ENCODE peak calls at places on chromosomes 6 and 20, in four cellular contexts. X is heart right ventricle; O is kidney; R is effector memory CD4-positive, alpha-beta T cell. K is an unnamed sample.

GRCh38 chr6:22596011-22596410 is 26.6 kb downstream of the HDGFL1 start:
- DNase-seq in R (no peak), X (no peak), O (no peak), K (no peak)

GRCh38 chr6:106476326-106477105 is 116.0 kb downstream of the CRYBG1 start:
- DNase-seq in X (no peak), R (no peak), O (no peak), K (no peak)

GRCh38 chr6:9657994-9658393 is 756.9 kb downstream of the TFAP2A start:
- DNase-seq in X (no peak), O (no peak), R (no peak), K (no peak)

GRCh38 chr20:32509639-32510066 is 75.5 kb downstream of the NOL4L start:
- DNase-seq in O (peak; percentile 24), R (peak; percentile 53), X (no peak), K (no peak)

GRCh38 chr20:1637226-1637625 is 17.4 kb upstream of the SIRPB1 start:
- DNase-seq in R (no peak), X (no peak), O (no peak), K (no peak)

GRCh38 chr20:831251-831650 is 2.3 kb upstream of the FAM110A start:
- DNase-seq in X (no peak), R (no peak), O (no peak), K (no peak)

GRCh38 chr6:28695671-28696537 is 170.2 kb downstream of the GPX5 start:
- DNase-seq in X (no peak), O (no peak), R (no peak), K (no peak)

GRCh38 chr6:26457796-26458688 is at the start of gene BTN2A1:
- DNase-seq in R (peak; percentile 51), O (peak; percentile 87), X (peak; percentile 90), K (peak; percentile 95)

GRCh38 chr6:3575166-3575565 is 118.3 kb upstream of the SLC22A23 start:
- DNase-seq in O (no peak), R (no peak), X (no peak), K (no peak)

GRCh38 chr6:156963712-156964700 is 186.8 kb downstream of the ARID1B start:
- DNase-seq in R (no peak), O (no peak), X (no peak), K (no peak)

GRCh38 chr6:168186438-168186837 is 107.4 kb upstream of the FRMD1 start:
- DNase-seq in O (no peak), X (no peak), R (no peak), K (no peak)

GRCh38 chr6:106444777-106445507 is 84.4 kb downstream of the CRYBG1 start:
- DNase-seq in X (peak; percentile 22), O (no peak), R (no peak), K (no peak)

GRCh38 chr6:89372506-89372901 is 20.0 kb upstream of the UBE2J1 start:
- DNase-seq in X (no peak), O (no peak), R (no peak), K (no peak)

GRCh38 chr6:45532626-45533258 is 155.0 kb upstream of the SUPT3H start:
- DNase-seq in O (no peak), R (no peak), X (no peak), K (no peak)

GRCh38 chr6:140921366-140922226 is 1211.1 kb upstream of the GJE1 start:
- DNase-seq in R (no peak), O (no peak), X (peak; percentile 22), K (no peak)

GRCh38 chr6:167714166-167714565 is 112.5 kb upstream of the AFDN start:
- DNase-seq in O (no peak), R (no peak), X (no peak), K (no peak)

GRCh38 chr6:98382246-98382645 is 452.1 kb upstream of the POU3F2 start:
- DNase-seq in R (no peak), O (no peak), X (no peak), K (no peak)

GRCh38 chr6:105431226-105431625 is 28.3 kb upstream of the PREP start:
- DNase-seq in R (no peak), X (peak; percentile 16), O (no peak), K (no peak)

GRCh38 chr6:88843040-88843439 is 120.4 kb downstream of the RNGTT start:
- DNase-seq in R (no peak), X (no peak), O (no peak), K (no peak)

GRCh38 chr6:142934599-142934998 is 10.4 kb downstream of the HIVEP2 start:
- DNase-seq in R (no peak), X (no peak), O (no peak), K (no peak)

GRCh38 chr20:5145365-5146301 is 18.8 kb downstream of the CDS2 start:
- DNase-seq in O (no peak), R (no peak), X (no peak), K (no peak)

GRCh38 chr6:108592371-108593337 is 31.9 kb downstream of the FOXO3 start:
- DNase-seq in R (peak; percentile 41), X (no peak), O (no peak), K (peak; percentile 82)

GRCh38 chr6:18324708-18325047 is 60.3 kb upstream of the DEK start:
- DNase-seq in X (no peak), R (no peak), O (no peak), K (no peak)

GRCh38 chr6:33213166-33213988 is 5.1 kb downstream of the RING1 start:
- DNase-seq in X (no peak), R (no peak), O (peak; percentile 80), K (peak; percentile 79)

GRCh38 chr6:109240370-109241084 is 141.7 kb downstream of the CD164 start:
- DNase-seq in R (no peak), O (no peak), X (peak; percentile 5), K (no peak)

GRCh38 chr6:165694296-165694695 is 31.3 kb upstream of the PDE10A start:
- DNase-seq in R (no peak), O (no peak), X (no peak), K (no peak)

GRCh38 chr20:57629976-57630525 is 9.8 kb upstream of the ZBP1 start:
- DNase-seq in R (no peak), X (peak; percentile 3), O (peak; percentile 52), K (peak; percentile 76)

GRCh38 chr6:131059486-131059885 is 3.6 kb downstream of the EPB41L2 start:
- DNase-seq in X (no peak), O (no peak), R (no peak), K (no peak)

GRCh38 chr6:45835725-45836437 is 179.8 kb downstream of the CLIC5 start:
- DNase-seq in O (no peak), R (no peak), X (no peak), K (no peak)

GRCh38 chr20:50819344-50819743 is 24.5 kb downstream of the BCAS4 start:
- DNase-seq in X (no peak), O (peak; percentile 30), R (no peak), K (no peak)

GRCh38 chr20:20299904-20300303 is 68.0 kb upstream of the INSM1 start:
- DNase-seq in O (no peak), R (no peak), X (no peak), K (no peak)

GRCh38 chr20:3815703-3816315 is 4.5 kb upstream of the AP5S1 start:
- DNase-seq in X (no peak), R (no peak), O (no peak), K (no peak)

GRCh38 chr20:64077876-64078551 is 1.3 kb downstream of the RGS19 start:
- DNase-seq in R (peak; percentile 32), O (no peak), X (no peak), K (peak; percentile 95)

GRCh38 chr20:46070215-46070910 is 19.4 kb downstream of the NCOA5 start:
- DNase-seq in O (no peak), X (no peak), R (no peak), K (no peak)

GRCh38 chr6:56199956-56200355 is 47.4 kb downstream of the COL21A1 start:
- DNase-seq in X (no peak), O (no peak), R (no peak), K (no peak)

DNA sequence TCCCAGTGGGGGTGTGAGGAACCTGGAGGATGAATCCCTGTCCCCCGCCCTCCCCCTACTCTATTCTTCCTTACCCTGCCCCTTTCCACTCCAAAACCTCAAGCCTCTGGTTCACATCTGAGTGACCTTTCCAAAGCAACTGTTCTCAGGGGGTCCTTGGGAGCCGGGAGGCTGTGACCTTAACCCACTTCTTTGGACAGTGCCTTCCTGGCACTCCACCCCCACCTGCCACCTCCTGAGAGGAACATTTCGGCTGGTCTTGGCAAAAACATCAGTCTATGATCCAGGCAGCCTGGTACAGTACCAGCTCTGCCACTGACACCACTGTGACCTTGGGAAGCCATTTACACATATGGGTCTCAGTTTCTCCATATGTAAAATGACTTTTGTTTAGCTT is 121.7 kb downstream of the MRPL14 start:
- DNase-seq in R (no peak), O (no peak), X (no peak), K (no peak)
- H3K4me1 ChIP-seq in R (peaks cover 15% of the 10 kb centered on the region), O (peaks cover 18% of the 10 kb centered on the region), X (peaks cover 8% of the 10 kb centered on the region), K (peaks cover 16% of the 10 kb centered on the region)

GRCh38 chr20:17819395-17820093 is 119.8 kb downstream of the BANF2 start:
- DNase-seq in R (no peak), X (no peak), O (no peak), K (no peak)

GRCh38 chr20:17823382-17824144 is 123.8 kb downstream of the BANF2 start:
- DNase-seq in R (no peak), O (no peak), X (no peak), K (no peak)

GRCh38 chr20:17824676-17825224 is 125.0 kb downstream of the BANF2 start:
- DNase-seq in R (no peak), O (no peak), X (no peak), K (no peak)

GRCh38 chr20:17822540-17823155 is 122.9 kb downstream of the BANF2 start:
- DNase-seq in R (no peak), O (no peak), X (no peak), K (peak; percentile 9)

DNA sequence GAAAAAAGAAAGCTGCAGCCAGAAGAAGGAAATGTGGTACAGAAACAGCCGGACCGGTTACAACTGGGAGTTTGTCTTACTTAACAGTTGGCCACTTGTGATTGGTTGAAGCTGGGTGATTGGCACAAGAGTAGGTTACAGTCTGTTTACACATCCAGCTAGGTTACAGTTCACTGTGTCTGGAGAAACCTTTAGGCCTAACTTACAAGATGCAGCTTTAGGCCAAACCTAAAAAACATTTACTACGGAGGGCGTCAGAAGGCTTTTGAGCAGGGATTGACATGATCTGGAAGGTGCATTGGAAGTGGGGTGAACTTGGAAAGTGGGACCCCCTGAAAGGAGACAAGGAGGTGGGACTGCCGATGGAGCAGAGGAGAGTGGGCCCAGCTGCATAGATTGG is 122.3 kb downstream of the BANF2 start:
- DNase-seq in O (no peak), X (no peak), R (no peak), K (no peak)
- H3K27ac ChIP-seq in O (peak overlapping the region; percentile 26), X (no peak overlapping the region), R (no peak overlapping the region), K (no peak overlapping the region)

DNA sequence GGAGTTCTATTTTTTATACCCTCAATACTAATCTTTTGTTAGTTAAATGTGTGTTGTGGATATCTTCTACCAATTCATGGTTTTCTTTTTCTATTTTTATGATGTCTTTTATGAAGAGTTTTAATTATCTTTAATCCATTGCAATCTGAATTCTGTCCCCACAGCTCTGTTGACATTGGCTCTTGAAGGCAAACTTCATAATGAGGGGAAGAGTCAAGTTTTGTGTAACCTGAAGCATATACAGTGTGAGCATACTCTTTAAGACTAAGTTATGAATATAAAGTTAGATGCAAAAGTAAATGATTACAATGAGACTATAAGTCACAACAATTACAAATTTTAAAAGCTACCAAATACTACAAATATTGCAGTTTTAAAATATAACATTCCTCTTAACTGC is 34.2 kb downstream of the RNF217 start:
- DNase-seq in X (no peak), R (no peak), O (no peak), K (no peak)
- H3K4me1 ChIP-seq in X (no peaks in the 10 kb centered on the region), R (no peaks in the 10 kb centered on the region), O (no peaks in the 10 kb centered on the region), K (peaks cover 7% of the 10 kb centered on the region)

DNA sequence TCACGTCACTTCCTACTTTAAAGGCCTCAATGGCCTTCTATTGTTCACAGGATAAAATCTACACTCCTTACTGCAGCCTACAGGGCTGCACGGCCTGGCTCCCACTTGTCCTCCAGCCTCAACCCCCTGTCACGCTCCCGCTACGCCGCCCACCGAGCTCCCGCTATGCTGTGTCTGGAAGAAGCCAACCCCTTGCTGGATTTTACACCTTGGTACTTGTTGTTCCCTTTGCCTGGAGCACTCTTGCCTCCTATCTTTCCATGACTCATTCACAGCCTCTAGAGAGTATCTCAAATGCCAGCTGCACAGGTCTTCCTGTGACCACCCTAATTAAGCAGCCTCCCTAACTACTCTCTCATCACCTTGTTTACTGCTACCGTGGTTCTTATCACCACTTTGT is 259.9 kb downstream of the PRKN start:
- DNase-seq in X (peak; percentile 35), R (no peak), O (no peak), K (no peak)
- H3K27ac ChIP-seq in X (peak overlapping the region; percentile 85), R (no peak overlapping the region), O (no peak overlapping the region), K (no peak overlapping the region)

K was measured in spleen.